ENCODE peak calls at places on chromosomes 4 and X, in four cellular contexts. One of them, this sample, is unnamed.

GRCh38 chrX:153969904-153970397 is 1.7 kb downstream of the HCFC1 start:
- DNase-seq in HTR-8/SVneo: no peak
- DNase-seq in KBM-7: peak
- DNase-seq in stimulated activated CD8-positive, alpha-beta memory T cell treated with anti-CD3 and anti-CD28 coated beads, Interleukin-7, amount 100 ng/mL, for 1 hour: no peak
- DNase-seq in this sample: no peak

GRCh38 chr4:140286503-140286902 is 86.9 kb upstream of the SCOC start:
- DNase-seq in HTR-8/SVneo: no peak
- DNase-seq in KBM-7: no peak
- DNase-seq in stimulated activated CD8-positive, alpha-beta memory T cell treated with anti-CD3 and anti-CD28 coated beads, Interleukin-7, amount 100 ng/mL, for 1 hour: no peak
- DNase-seq in this sample: no peak

GRCh38 chr4:107736037-107736436 is 16.0 kb upstream of the PAPSS1 start:
- DNase-seq in HTR-8/SVneo: no peak
- DNase-seq in KBM-7: no peak
- DNase-seq in stimulated activated CD8-positive, alpha-beta memory T cell treated with anti-CD3 and anti-CD28 coated beads, Interleukin-7, amount 100 ng/mL, for 1 hour: no peak
- DNase-seq in this sample: no peak

GRCh38 chr4:8642651-8643321 is 50.2 kb downstream of the CPZ start:
- DNase-seq in HTR-8/SVneo: no peak
- DNase-seq in KBM-7: no peak
- DNase-seq in stimulated activated CD8-positive, alpha-beta memory T cell treated with anti-CD3 and anti-CD28 coated beads, Interleukin-7, amount 100 ng/mL, for 1 hour: no peak
- DNase-seq in this sample: no peak

GRCh38 chrX:40175416-40176255 is 77.9 kb upstream of the BCOR start:
- DNase-seq in HTR-8/SVneo: no peak
- DNase-seq in KBM-7: peak
- DNase-seq in stimulated activated CD8-positive, alpha-beta memory T cell treated with anti-CD3 and anti-CD28 coated beads, Interleukin-7, amount 100 ng/mL, for 1 hour: peak
- DNase-seq in this sample: no peak

GRCh38 chr4:37441231-37442061 is 196.9 kb downstream of the NWD2 start:
- DNase-seq in HTR-8/SVneo: no peak
- DNase-seq in KBM-7: no peak
- DNase-seq in stimulated activated CD8-positive, alpha-beta memory T cell treated with anti-CD3 and anti-CD28 coated beads, Interleukin-7, amount 100 ng/mL, for 1 hour: no peak
- DNase-seq in this sample: no peak

GRCh38 chr4:52823478-52824092 is 38.5 kb upstream of the RASL11B start:
- DNase-seq in HTR-8/SVneo: no peak
- DNase-seq in KBM-7: no peak
- DNase-seq in stimulated activated CD8-positive, alpha-beta memory T cell treated with anti-CD3 and anti-CD28 coated beads, Interleukin-7, amount 100 ng/mL, for 1 hour: no peak
- DNase-seq in this sample: no peak

GRCh38 chr4:66062044-66062443 is 391.8 kb upstream of the EPHA5 start:
- DNase-seq in HTR-8/SVneo: no peak
- DNase-seq in KBM-7: no peak
- DNase-seq in stimulated activated CD8-positive, alpha-beta memory T cell treated with anti-CD3 and anti-CD28 coated beads, Interleukin-7, amount 100 ng/mL, for 1 hour: no peak
- DNase-seq in this sample: no peak

GRCh38 chr4:183955666-183956065 is 50.6 kb downstream of the STOX2 start:
- DNase-seq in HTR-8/SVneo: no peak
- DNase-seq in KBM-7: no peak
- DNase-seq in stimulated activated CD8-positive, alpha-beta memory T cell treated with anti-CD3 and anti-CD28 coated beads, Interleukin-7, amount 100 ng/mL, for 1 hour: no peak
- DNase-seq in this sample: no peak

GRCh38 chr4:160495356-160495755 is 1392.5 kb downstream of the RAPGEF2 start:
- DNase-seq in HTR-8/SVneo: no peak
- DNase-seq in KBM-7: no peak
- DNase-seq in stimulated activated CD8-positive, alpha-beta memory T cell treated with anti-CD3 and anti-CD28 coated beads, Interleukin-7, amount 100 ng/mL, for 1 hour: no peak
- DNase-seq in this sample: no peak

This sample was measured in iPS DF 19.7.